ENCODE peak calls at places on chromosomes 12 and 14, in six cellular contexts. V is left lung, J is neuronal stem cell, C is testis, W is tibial nerve, I is cardiac muscle cell. F is an unnamed sample. For H3K36me3 and H3K4me1, the result is how much of the 10 kb centered on the place peaks cover.

GRCh38 chr12:104630230-104630670 is 173.5 kb downstream of the CHST11 start:
- DNase-seq in V (no peak), C (no peak), I (no peak), W (no peak), J (no peak), F (no peak)

GRCh38 chr14:60856113-60856512 is 121.6 kb downstream of the MNAT1 start:
- DNase-seq in W (no peak), I (no peak), C (no peak), J (no peak), V (no peak), F (no peak)

GRCh38 chr14:79630561-79630960 is 580.7 kb downstream of the DIO2 start:
- DNase-seq in C (no peak), I (no peak), J (no peak), V (no peak), W (no peak), F (no peak)

GRCh38 chr14:22428681-22429315 is 160.2 kb downstream of the DAD1 start:
- DNase-seq in C (no peak), V (no peak), W (no peak), I (peak), J (no peak), F (no peak)

GRCh38 chr12:105469701-105470100 is 139.2 kb downstream of the C12orf75 start:
- DNase-seq in C (no peak), I (no peak), V (no peak), J (no peak), W (no peak), F (no peak)

GRCh38 chr12:52042706-52043385 is 8.4 kb upstream of the NR4A1 start:
- DNase-seq in J (no peak), W (no peak), C (peak), V (no peak), I (no peak), F (no peak)

GRCh38 chr12:130916251-130916911 is 37.3 kb upstream of the ADGRD1 start:
- DNase-seq in V (peak), C (peak), W (no peak), J (peak), I (peak), F (no peak)

GRCh38 chr14:34038358-34039057 is 87.6 kb upstream of the EGLN3 start:
- DNase-seq in C (no peak), I (no peak), W (no peak), V (no peak), J (no peak), F (no peak)

GRCh38 chr14:60166144-60166543 is 946 bp upstream of the DHRS7 start:
- DNase-seq in C (peak), W (no peak), I (no peak), V (no peak), J (no peak), F (no peak)

GRCh38 chr12:30823140-30823669 is 68.5 kb upstream of the CAPRIN2 start:
- DNase-seq in C (peak), V (peak), W (peak), J (peak), I (peak), F (no peak)

GRCh38 chr12:91804533-91804932 is 341.1 kb downstream of the BTG1 start:
- DNase-seq in W (no peak), I (no peak), V (no peak), C (no peak), J (no peak), F (no peak)

GRCh38 chr14:79724934-79725717 is 486.2 kb downstream of the DIO2 start:
- DNase-seq in V (no peak), J (no peak), W (no peak), I (no peak), C (no peak), F (no peak)

GRCh38 chr14:70716958-70717357 is 75.2 kb downstream of the TTC9 start:
- DNase-seq in I (no peak), V (no peak), J (no peak), C (no peak), W (no peak), F (no peak)

GRCh38 chr14:52076334-52076733 is 7.5 kb upstream of the NID2 start:
- DNase-seq in I (peak), W (no peak), J (no peak), C (no peak), V (no peak), F (peak)

GRCh38 chr12:54016478-54016964 is 7.7 kb downstream of the HOXC8 start:
- DNase-seq in I (no peak), C (peak), V (no peak), J (no peak), W (no peak), F (no peak)

GRCh38 chr14:55599250-55599879 is 19.4 kb downstream of the KTN1 start:
- DNase-seq in J (no peak), W (no peak), C (peak), I (peak), V (no peak), F (no peak)

GRCh38 chr14:60184597-60185555 is 19.7 kb upstream of the DHRS7 start:
- DNase-seq in V (no peak), J (no peak), C (no peak), W (no peak), I (peak), F (no peak)

GRCh38 chr12:34097213-34097612 is 74.9 kb downstream of the ALG10 start:
- DNase-seq in I (no peak), C (no peak), V (no peak), W (no peak), J (no peak), F (no peak)

GRCh38 chr12:57268264-57268663 is 17.3 kb upstream of the STAC3 start:
- DNase-seq in C (no peak), W (no peak), I (no peak), V (no peak), J (no peak), F (no peak)

GRCh38 chr12:118332511-118332910 is 40.2 kb downstream of the TAOK3 start:
- DNase-seq in I (peak), W (no peak), J (no peak), V (no peak), C (no peak), F (no peak)

GRCh38 chr14:77509366-77509765 is 10.8 kb upstream of the ISM2 start:
- DNase-seq in W (no peak), C (no peak), I (no peak), J (no peak), V (no peak), F (no peak)

GRCh38 chr14:77508249-77508648 is 9.6 kb upstream of the ISM2 start:
- DNase-seq in C (no peak), W (no peak), I (peak), J (no peak), V (no peak), F (no peak)

GRCh38 chr14:77507762-77508161 is 9.1 kb upstream of the ISM2 start:
- DNase-seq in I (no peak), C (no peak), J (no peak), W (no peak), V (no peak), F (no peak)

GRCh38 chr14:77508876-77509275 is 10.3 kb upstream of the ISM2 start:
- DNase-seq in W (no peak), I (no peak), V (no peak), J (no peak), C (no peak), F (no peak)

GRCh38 chr14:77511486-77512162 is 13.0 kb upstream of the ISM2 start:
- DNase-seq in I (peak), V (no peak), C (no peak), W (no peak), J (no peak), F (no peak)
- H3K36me3 ChIP-seq in I (under half), V (half or more), C (under half), W (under half), J (under half), F (under half)

DNA sequence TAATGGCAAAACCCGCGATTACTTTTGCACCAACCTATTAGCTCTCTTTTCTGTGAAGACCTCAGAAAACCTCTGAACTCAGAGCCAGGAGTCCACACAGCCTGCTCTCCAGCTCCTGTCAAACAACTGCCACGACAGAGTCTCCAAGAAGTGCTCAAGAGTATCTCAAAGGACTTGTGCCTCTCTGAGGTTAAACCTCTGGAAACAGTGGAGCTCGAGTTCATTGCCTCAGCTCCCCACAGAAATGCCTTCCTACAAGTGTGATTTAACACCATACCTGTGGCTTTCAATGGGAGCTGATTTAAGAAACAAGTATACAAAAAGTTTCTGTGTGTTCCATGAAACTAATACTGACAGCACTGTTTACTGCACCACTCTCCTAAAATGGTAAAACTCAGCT is 20.1 kb downstream of the ACTN1 start:
- DNase-seq in J (no peak), V (no peak), W (no peak), I (no peak), C (no peak), F (no peak)
- H3K4me1 ChIP-seq in J (under half), V (half or more), W (under half), I (under half), C (under half), F (half or more)

GRCh38 chr14:21086908-21087293 is 11.6 kb downstream of the ZNF219 start:
- DNase-seq in I (no peak), J (no peak), W (no peak), C (no peak), V (no peak), F (no peak)

GRCh38 chr14:21084988-21085853 is 13.2 kb downstream of the ZNF219 start:
- DNase-seq in C (no peak), W (no peak), I (peak), V (no peak), J (no peak), F (no peak)

GRCh38 chr14:21088687-21089086 is 9.8 kb downstream of the ZNF219 start:
- DNase-seq in W (no peak), I (no peak), J (no peak), V (no peak), C (no peak), F (no peak)

GRCh38 chr14:21089271-21089670 is 9.2 kb downstream of the ZNF219 start:
- DNase-seq in J (no peak), W (no peak), C (no peak), V (no peak), I (no peak), F (no peak)

DNA sequence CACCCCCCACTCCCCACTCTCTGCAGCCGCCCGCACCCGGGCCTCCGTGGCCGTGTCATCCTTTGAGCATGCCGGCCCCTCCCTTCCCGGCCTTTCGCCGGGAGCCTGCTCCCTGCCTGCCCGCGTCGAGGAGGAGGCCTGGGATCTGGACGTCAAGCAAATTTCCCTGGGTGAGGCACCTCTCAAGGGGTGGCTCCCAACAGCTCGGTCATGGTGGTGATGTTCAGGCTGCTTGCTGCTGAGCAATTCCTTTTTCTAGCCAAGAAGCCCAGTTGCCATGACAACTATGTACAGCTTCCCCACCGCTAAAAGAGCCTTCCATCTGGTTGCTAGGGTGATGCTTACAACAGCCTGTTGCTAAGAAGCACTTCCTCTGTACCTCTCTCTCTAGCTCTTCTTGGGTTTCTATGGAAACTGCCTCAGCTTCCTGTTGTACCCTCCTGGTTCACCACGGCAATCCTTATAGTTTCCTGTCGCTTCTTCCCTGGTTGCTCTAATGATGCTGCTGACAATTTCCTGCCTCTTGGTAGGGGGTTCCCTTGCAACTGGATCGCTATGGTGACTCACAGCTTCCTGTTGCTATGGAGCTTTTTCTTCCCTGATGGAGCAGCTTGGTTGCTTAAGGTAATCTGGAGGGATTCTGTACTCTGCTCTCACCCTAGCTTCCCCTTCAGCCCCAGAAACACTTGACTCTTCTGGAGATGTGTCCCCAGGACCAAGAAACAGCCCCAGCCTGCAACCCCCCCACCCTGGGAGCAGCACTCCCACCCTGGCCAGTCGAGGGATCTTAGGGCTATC is 11.0 kb downstream of the ZNF219 start:
- DNase-seq in C (no peak), W (no peak), V (no peak), J (peak), I (peak), F (no peak)
- H3K27ac ChIP-seq in C (no peak), W (no peak), V (no peak), J (peak), I (no peak), F (peak)

DNA sequence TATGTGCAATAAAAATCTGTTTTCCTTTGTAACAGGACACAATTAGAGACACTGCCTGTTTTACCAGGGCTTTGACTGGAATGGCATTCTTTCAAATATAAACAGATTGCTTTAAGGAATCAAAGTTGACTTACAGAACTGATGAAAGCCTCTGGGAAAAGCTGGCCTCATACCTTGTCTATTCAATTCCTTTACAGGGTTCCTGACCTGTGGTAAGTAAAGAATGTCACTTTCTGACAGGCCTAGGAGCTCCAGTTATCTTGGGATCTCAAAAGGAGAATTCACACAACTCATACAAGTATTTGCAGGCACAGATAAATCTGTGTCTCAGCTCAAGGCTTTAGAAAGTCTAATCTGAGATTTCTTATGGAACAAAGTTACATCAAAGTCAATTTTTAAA is 88.4 kb downstream of the BCAT1 start:
- DNase-seq in W (no peak), J (no peak), I (no peak), V (no peak), C (no peak), F (no peak)
- H3K36me3 ChIP-seq in W (under half), J (half or more), I (under half), V (under half), C (under half), F (under half)

F was measured in thoracic aorta.